ENCODE peak calls at places on chromosomes 1 and 21, in five cellular contexts. One of them, this sample, is unnamed.

GRCh38 chr1:52674497-52675384 is 23.4 kb downstream of the COA7 start:
- DNase-seq in NCI-H1417: no peak
- DNase-seq in substantia nigra: no peak
- DNase-seq in GM13976: no peak
- DNase-seq in WTC11: no peak
- DNase-seq in this sample: no peak

GRCh38 chr1:23908453-23909341 is 4.5 kb downstream of the CNR2 start:
- DNase-seq in NCI-H1417: no peak
- DNase-seq in substantia nigra: no peak
- DNase-seq in GM13976: no peak
- DNase-seq in WTC11: no peak
- DNase-seq in this sample: no peak

GRCh38 chr1:192303029-192303428 is 13.8 kb upstream of the RGS21 start:
- DNase-seq in NCI-H1417: no peak
- DNase-seq in substantia nigra: no peak
- DNase-seq in GM13976: no peak
- DNase-seq in WTC11: no peak
- DNase-seq in this sample: no peak

GRCh38 chr1:201214886-201215285 is 24.3 kb downstream of the IGFN1 start:
- DNase-seq in NCI-H1417: no peak
- DNase-seq in substantia nigra: no peak
- DNase-seq in GM13976: no peak
- DNase-seq in WTC11: no peak
- DNase-seq in this sample: no peak

GRCh38 chr1:100710881-100711660 is 8.5 kb upstream of the VCAM1 start:
- DNase-seq in NCI-H1417: no peak
- DNase-seq in substantia nigra: no peak
- DNase-seq in GM13976: no peak
- DNase-seq in WTC11: no peak
- DNase-seq in this sample: no peak

GRCh38 chr21:41110664-41111063 is 57.3 kb upstream of the BACE2 start:
- DNase-seq in NCI-H1417: no peak
- DNase-seq in substantia nigra: no peak
- DNase-seq in GM13976: no peak
- DNase-seq in WTC11: no peak
- DNase-seq in this sample: no peak

GRCh38 chr1:111515291-111516007 is 12.0 kb upstream of the ADORA3 start:
- DNase-seq in NCI-H1417: peak; percentile 28
- DNase-seq in substantia nigra: peak; percentile 28
- DNase-seq in GM13976: peak; percentile 55
- DNase-seq in WTC11: peak; percentile 56
- DNase-seq in this sample: no peak

GRCh38 chr1:240967070-240967724 is 355.2 kb upstream of the GREM2 start:
- DNase-seq in NCI-H1417: no peak
- DNase-seq in substantia nigra: no peak
- DNase-seq in GM13976: no peak
- DNase-seq in WTC11: no peak
- DNase-seq in this sample: no peak

GRCh38 chr1:14442669-14443068 is 155.8 kb upstream of the KAZN start:
- DNase-seq in NCI-H1417: no peak
- DNase-seq in substantia nigra: no peak
- DNase-seq in GM13976: no peak
- DNase-seq in WTC11: peak; percentile 27
- DNase-seq in this sample: no peak

GRCh38 chr1:161932668-161933067 is 91.0 kb downstream of the OLFML2B start:
- DNase-seq in NCI-H1417: no peak
- DNase-seq in substantia nigra: no peak
- DNase-seq in GM13976: no peak
- DNase-seq in WTC11: no peak
- DNase-seq in this sample: no peak

GRCh38 chr1:193462629-193463320 is 276.4 kb upstream of the B3GALT2 start:
- DNase-seq in NCI-H1417: no peak
- DNase-seq in substantia nigra: no peak
- DNase-seq in GM13976: no peak
- DNase-seq in WTC11: no peak
- DNase-seq in this sample: no peak

GRCh38 chr1:41361495-41362356 is 492 bp downstream of the FOXO6 start:
- DNase-seq in NCI-H1417: peak; percentile 83
- DNase-seq in substantia nigra: no peak
- DNase-seq in GM13976: peak; percentile 71
- DNase-seq in WTC11: peak; percentile 25
- DNase-seq in this sample: no peak

GRCh38 chr1:78274814-78275213 is 216.0 kb upstream of the PTGFR start:
- DNase-seq in NCI-H1417: no peak
- DNase-seq in substantia nigra: no peak
- DNase-seq in GM13976: no peak
- DNase-seq in WTC11: no peak
- DNase-seq in this sample: no peak

GRCh38 chr1:44390277-44390676 is 14.8 kb upstream of the RNF220 start:
- DNase-seq in NCI-H1417: no peak
- DNase-seq in substantia nigra: no peak
- DNase-seq in GM13976: no peak
- DNase-seq in WTC11: no peak
- DNase-seq in this sample: no peak

GRCh38 chr1:244022301-244022700 is 28.8 kb upstream of the ZBTB18 start:
- DNase-seq in NCI-H1417: no peak
- DNase-seq in substantia nigra: no peak
- DNase-seq in GM13976: no peak
- DNase-seq in WTC11: no peak
- DNase-seq in this sample: no peak

GRCh38 chr1:74399249-74399648 is 113.2 kb downstream of the LRRC53 start:
- DNase-seq in NCI-H1417: no peak
- DNase-seq in substantia nigra: no peak
- DNase-seq in GM13976: no peak
- DNase-seq in WTC11: no peak
- DNase-seq in this sample: no peak

GRCh38 chr1:31848381-31848897 is 32.6 kb upstream of the SPOCD1 start:
- DNase-seq in NCI-H1417: no peak
- DNase-seq in substantia nigra: no peak
- DNase-seq in GM13976: no peak
- DNase-seq in WTC11: no peak
- DNase-seq in this sample: no peak

GRCh38 chr1:178633068-178633467 is 92.0 kb upstream of the RALGPS2 start:
- DNase-seq in NCI-H1417: no peak
- DNase-seq in substantia nigra: no peak
- DNase-seq in GM13976: no peak
- DNase-seq in WTC11: no peak
- DNase-seq in this sample: no peak

GRCh38 chr1:197171531-197171930 is 25.1 kb upstream of the ASPM start:
- DNase-seq in NCI-H1417: no peak
- DNase-seq in substantia nigra: no peak
- DNase-seq in GM13976: no peak
- DNase-seq in WTC11: no peak
- DNase-seq in this sample: no peak

GRCh38 chr1:6491480-6491962 is at the start of gene PLEKHG5:
- DNase-seq in NCI-H1417: no peak
- DNase-seq in substantia nigra: no peak
- DNase-seq in GM13976: no peak
- DNase-seq in WTC11: no peak
- DNase-seq in this sample: no peak

GRCh38 chr1:236425031-236425663 is 31.1 kb downstream of the EDARADD start:
- DNase-seq in NCI-H1417: no peak
- DNase-seq in substantia nigra: no peak
- DNase-seq in GM13976: peak; percentile 86
- DNase-seq in WTC11: peak; percentile 32
- DNase-seq in this sample: no peak

GRCh38 chr1:209218113-209218512 is 365.4 kb upstream of the CAMK1G start:
- DNase-seq in NCI-H1417: no peak
- DNase-seq in substantia nigra: no peak
- DNase-seq in GM13976: no peak
- DNase-seq in WTC11: no peak
- DNase-seq in this sample: no peak

GRCh38 chr1:240575976-240576666 is 35.8 kb downstream of the GREM2 start:
- DNase-seq in NCI-H1417: no peak
- DNase-seq in substantia nigra: no peak
- DNase-seq in GM13976: no peak
- DNase-seq in WTC11: no peak
- DNase-seq in this sample: no peak

GRCh38 chr1:162279099-162279498 is 97.6 kb downstream of the SPATA46 start:
- DNase-seq in NCI-H1417: peak; percentile 77
- DNase-seq in substantia nigra: no peak
- DNase-seq in GM13976: no peak
- DNase-seq in WTC11: no peak
- DNase-seq in this sample: no peak

GRCh38 chr1:16018749-16019515 is 1.1 kb upstream of the HSPB7 start:
- DNase-seq in NCI-H1417: no peak
- DNase-seq in substantia nigra: no peak
- DNase-seq in GM13976: no peak
- DNase-seq in WTC11: no peak
- DNase-seq in this sample: no peak

GRCh38 chr21:35254752-35255138 is 205.6 kb upstream of the RUNX1 start:
- DNase-seq in NCI-H1417: no peak
- DNase-seq in substantia nigra: no peak
- DNase-seq in GM13976: no peak
- DNase-seq in WTC11: no peak
- DNase-seq in this sample: no peak

GRCh38 chr1:234627009-234627950 is 17.3 kb upstream of the IRF2BP2 start:
- DNase-seq in NCI-H1417: no peak
- DNase-seq in substantia nigra: no peak
- DNase-seq in GM13976: no peak
- DNase-seq in WTC11: no peak
- DNase-seq in this sample: no peak

GRCh38 chr1:13965770-13966398 is 265.9 kb downstream of the PRDM2 start:
- DNase-seq in NCI-H1417: peak; percentile 68
- DNase-seq in substantia nigra: peak; percentile 34
- DNase-seq in GM13976: peak; percentile 21
- DNase-seq in WTC11: peak; percentile 74
- DNase-seq in this sample: no peak

GRCh38 chr1:98103617-98104284 is 182.9 kb upstream of the DPYD start:
- DNase-seq in NCI-H1417: no peak
- DNase-seq in substantia nigra: no peak
- DNase-seq in GM13976: no peak
- DNase-seq in WTC11: no peak
- DNase-seq in this sample: no peak

GRCh38 chr1:204904228-204904810 is 33.7 kb downstream of the NFASC start:
- DNase-seq in NCI-H1417: no peak
- DNase-seq in substantia nigra: no peak
- DNase-seq in GM13976: no peak
- DNase-seq in WTC11: no peak
- DNase-seq in this sample: no peak

GRCh38 chr1:63906053-63906704 is 132.4 kb downstream of the ROR1 start:
- DNase-seq in NCI-H1417: no peak
- DNase-seq in substantia nigra: no peak
- DNase-seq in GM13976: no peak
- DNase-seq in WTC11: no peak
- DNase-seq in this sample: no peak

GRCh38 chr1:196997428-196997827 is 20.1 kb downstream of the CFHR5 start:
- DNase-seq in NCI-H1417: no peak
- DNase-seq in substantia nigra: no peak
- DNase-seq in GM13976: no peak
- DNase-seq in WTC11: no peak
- DNase-seq in this sample: no peak

GRCh38 chr1:230868736-230869385 is 540 bp upstream of the C1orf198 start:
- DNase-seq in NCI-H1417: peak; percentile 80
- DNase-seq in substantia nigra: peak; percentile 53
- DNase-seq in GM13976: peak; percentile 64
- DNase-seq in WTC11: peak; percentile 68
- DNase-seq in this sample: peak; percentile 75

GRCh38 chr1:5990913-5991783 is 1.1 kb downstream of the NPHP4 start:
- DNase-seq in NCI-H1417: peak; percentile 47
- DNase-seq in substantia nigra: peak; percentile 27
- DNase-seq in GM13976: peak; percentile 75
- DNase-seq in WTC11: peak; percentile 65
- DNase-seq in this sample: no peak

This sample was measured in hypothalamus.